ENCODE peak calls at places on chromosomes 4 and X, in five cellular contexts. Z is activated CD4-positive, alpha-beta T cell treated with anti-CD3 and anti-CD28 coated beads, Interleukin-2, amount 50 U/mL, for 4 hours; D is activated T-cell treated with anti-CD3 and anti-CD28 coated beads for 24 hours; T is endodermal cell; A is epithelial cell of esophagus. Y is an unnamed sample.

GRCh38 chrX:118254611-118255010 is 91.3 kb upstream of the WDR44 start:
- DNase-seq in Z (peak), D (peak), T (peak), A (peak), Y (peak)

GRCh38 chr4:148716361-148717063 is 274.3 kb upstream of the NR3C2 start:
- DNase-seq in Z (no peak), D (no peak), T (no peak), A (no peak), Y (no peak)

GRCh38 chr4:137307806-137308205 is 224.5 kb downstream of the PCDH18 start:
- DNase-seq in Z (no peak), D (no peak), T (no peak), A (peak), Y (no peak)

GRCh38 chrX:112636951-112637541 is 42.7 kb downstream of the LHFPL1 start:
- DNase-seq in Z (no peak), D (no peak), T (no peak), A (no peak), Y (no peak)

GRCh38 chr4:120692964-120693363 is 229.6 kb downstream of the PRDM5 start:
- DNase-seq in Z (no peak), D (no peak), T (no peak), A (peak), Y (peak)

GRCh38 chr4:78937837-78938236 is 1.4 kb downstream of the PAQR3 start:
- DNase-seq in Z (no peak), D (no peak), T (no peak), A (peak), Y (peak)

GRCh38 chr4:151227731-151228130 is 49.2 kb upstream of the PRSS48 start:
- DNase-seq in Z (no peak), D (no peak), T (no peak), A (peak), Y (peak)

GRCh38 chr4:139735381-139736256 is 70.0 kb downstream of the MGST2 start:
- DNase-seq in Z (no peak), D (no peak), T (peak), A (no peak), Y (no peak)

Y was measured in bronchial epithelial cell.